ENCODE peak calls at places on chromosome 20, in five cellular contexts. V is K562, D is HCT116, P is HepG2, K is H1. N is an unnamed sample.

GRCh38 chr20:45649312-45649863 is 18.3 kb upstream of the WFDC9 start:
- DNase-seq in V (no peak), D (no peak), P (no peak), K (no peak), N (no peak)

GRCh38 chr20:45462711-45463110 is 6.8 kb upstream of the WFDC2 start:
- DNase-seq in P (no peak), D (no peak), V (no peak), K (no peak), N (no peak)

GRCh38 chr20:61514018-61514755 is 262.1 kb downstream of the CDH4 start:
- DNase-seq in K (no peak), P (no peak), D (no peak), V (no peak), N (no peak)

GRCh38 chr20:59064214-59064722 is 21.7 kb upstream of the PRELID3B start:
- DNase-seq in D (no peak), P (no peak), K (no peak), V (no peak), N (no peak)

GRCh38 chr20:34364013-34364382 is 925 bp downstream of the ITCH start:
- DNase-seq in K (no peak), P (no peak), V (peak; percentile 18), D (no peak), N (no peak)

GRCh38 chr20:50302463-50303041 is 111.9 kb downstream of the CEBPB start:
- DNase-seq in P (no peak), V (no peak), D (no peak), K (no peak), N (no peak)

GRCh38 chr20:49225896-49226295 is 6.7 kb downstream of the DDX27 start:
- DNase-seq in K (no peak), V (no peak), P (no peak), D (no peak), N (no peak)

GRCh38 chr20:25237610-25238318 is 10.1 kb upstream of the PYGB start:
- DNase-seq in K (no peak), V (peak; percentile 77), D (peak; percentile 94), P (peak; percentile 90), N (no peak)

GRCh38 chr20:42308980-42309524 is 690.9 kb upstream of the CHD6 start:
- DNase-seq in P (no peak), V (no peak), D (no peak), K (no peak), N (no peak)

GRCh38 chr20:32973077-32973717 is 31.0 kb downstream of the SUN5 start:
- DNase-seq in D (no peak), V (no peak), K (no peak), P (no peak), N (no peak)

GRCh38 chr20:33630507-33630906 is 31.6 kb upstream of the C20orf144 start:
- DNase-seq in V (no peak), D (no peak), P (no peak), K (no peak), N (no peak)

GRCh38 chr20:57460781-57461465 is 64.0 kb downstream of the CTCFL start:
- DNase-seq in K (no peak), V (peak; percentile 89), P (no peak), D (no peak), N (no peak)

GRCh38 chr20:24045621-24046020 is 57.0 kb upstream of the GGTLC1 start:
- DNase-seq in P (no peak), V (no peak), K (no peak), D (no peak), N (no peak)

GRCh38 chr20:16806886-16807285 is 58.7 kb downstream of the OTOR start:
- DNase-seq in D (no peak), V (no peak), K (no peak), P (no peak), N (no peak)

GRCh38 chr20:54019585-54019984 is 50.8 kb downstream of the BCAS1 start:
- DNase-seq in P (no peak), D (no peak), V (no peak), K (no peak), N (no peak)

GRCh38 chr20:62578294-62578897 is 63.9 kb upstream of the SLCO4A1 start:
- DNase-seq in P (peak; percentile 24), V (peak; percentile 39), K (no peak), D (no peak), N (no peak)

GRCh38 chr20:36085686-36086267 is 68.8 kb upstream of the EPB41L1 start:
- DNase-seq in K (no peak), D (peak; percentile 84), V (peak; percentile 82), P (peak; percentile 72), N (no peak)

GRCh38 chr20:50172347-50173013 is 18.1 kb upstream of the CEBPB start:
- DNase-seq in P (peak; percentile 97), K (peak; percentile 82), V (no peak), D (no peak), N (no peak)

GRCh38 chr20:51470907-51471411 is 71.6 kb downstream of the NFATC2 start:
- DNase-seq in D (no peak), P (no peak), V (no peak), K (no peak), N (no peak)

GRCh38 chr20:12729326-12729725 is 279.4 kb upstream of the SPTLC3 start:
- DNase-seq in P (no peak), K (no peak), D (no peak), V (no peak), N (no peak)

GRCh38 chr20:62382306-62383198 is 4.4 kb upstream of the RPS21 start:
- DNase-seq in V (peak; percentile 84), P (peak; percentile 87), K (peak; percentile 72), D (peak; percentile 61), N (peak; percentile 32)

GRCh38 chr20:32249030-32249738 is 28.3 kb upstream of the KIF3B start:
- DNase-seq in V (no peak), D (no peak), K (no peak), P (no peak), N (no peak)

GRCh38 chr20:63082308-63082938 is 75.7 kb upstream of the BHLHE23 start:
- DNase-seq in P (peak; percentile 33), K (no peak), D (no peak), V (peak; percentile 78), N (no peak)

GRCh38 chr20:50029697-50030428 is 47.1 kb downstream of the SNAI1 start:
- DNase-seq in D (no peak), K (no peak), V (peak; percentile 87), P (peak; percentile 80), N (no peak)

GRCh38 chr20:4674672-4675071 is 47.0 kb upstream of the PRND start:
- DNase-seq in V (no peak), D (no peak), K (no peak), P (no peak), N (no peak)

GRCh38 chr20:25032478-25033183 is 25.3 kb downstream of the ACSS1 start:
- DNase-seq in K (no peak), V (no peak), D (no peak), P (peak; percentile 88), N (no peak)

GRCh38 chr20:44489931-44490330 is 14.3 kb downstream of the TTPAL start:
- DNase-seq in K (no peak), D (no peak), V (no peak), P (no peak), N (peak; percentile 51)

GRCh38 chr20:24157213-24157612 is 168.6 kb upstream of the GGTLC1 start:
- DNase-seq in K (no peak), D (no peak), V (no peak), P (no peak), N (peak; percentile 1)

GRCh38 chr20:10962937-10963336 is 289.1 kb upstream of the JAG1 start:
- DNase-seq in V (no peak), K (no peak), P (no peak), D (no peak), N (no peak)

GRCh38 chr20:53598140-53599038 is 4.8 kb upstream of the ZNF217 start:
- DNase-seq in K (no peak), D (no peak), V (no peak), P (no peak), N (no peak)

GRCh38 chr20:45345104-45345936 is 2.9 kb downstream of the SDC4 start:
- DNase-seq in V (no peak), D (no peak), P (no peak), K (no peak), N (no peak)

GRCh38 chr20:32908334-32909292 is 49.9 kb downstream of the EFCAB8 start:
- DNase-seq in V (no peak), P (no peak), K (no peak), D (no peak), N (no peak)

GRCh38 chr20:60139663-60140446 is 181.6 kb downstream of the CDH26 start:
- DNase-seq in K (no peak), V (no peak), D (no peak), P (no peak), N (no peak)

GRCh38 chr20:34579191-34579661 is 20.7 kb downstream of the MAP1LC3A start:
- DNase-seq in K (no peak), D (peak; percentile 28), P (peak; percentile 45), V (no peak), N (no peak)

GRCh38 chr20:25061103-25061799 is 3.3 kb upstream of the ACSS1 start:
- DNase-seq in V (no peak), P (peak; percentile 72), K (no peak), D (no peak), N (no peak)

GRCh38 chr20:37759761-37760209 is 66.0 kb downstream of the CTNNBL1 start:
- DNase-seq in P (no peak), V (no peak), K (no peak), D (no peak), N (no peak)

GRCh38 chr20:37757550-37757949 is 63.7 kb downstream of the CTNNBL1 start:
- DNase-seq in D (no peak), P (no peak), V (no peak), K (no peak), N (no peak)

GRCh38 chr20:37760322-37760721 is 66.5 kb downstream of the CTNNBL1 start:
- DNase-seq in K (no peak), P (no peak), V (no peak), D (no peak), N (no peak)

GRCh38 chr20:37756234-37756633 is 62.4 kb downstream of the CTNNBL1 start:
- DNase-seq in V (no peak), P (no peak), K (no peak), D (no peak), N (no peak)

GRCh38 chr20:37758332-37758731 is 64.5 kb downstream of the CTNNBL1 start:
- DNase-seq in V (peak; percentile 28), P (peak; percentile 24), K (no peak), D (no peak), N (no peak)
- TF ChIP-seq CEBPB in V (no peak), P (no peak), K (no peak), D (no peak), N (no peak)

GRCh38 chr20:8434326-8434876 is 302.3 kb downstream of the PLCB1 start:
- DNase-seq in P (no peak), K (no peak), D (no peak), V (no peak), N (no peak)
- TF ChIP-seq JUND in P (no peak), K (no peak), D (no peak), V (no peak), N (no peak)

GRCh38 chr20:55160022-55160421 is 684.6 kb downstream of the DOK5 start:
- DNase-seq in K (no peak), D (no peak), P (no peak), V (no peak), N (no peak)
- TF ChIP-seq CEBPB in K (no peak), D (no peak), P (no peak), V (no peak), N (no peak)

DNA sequence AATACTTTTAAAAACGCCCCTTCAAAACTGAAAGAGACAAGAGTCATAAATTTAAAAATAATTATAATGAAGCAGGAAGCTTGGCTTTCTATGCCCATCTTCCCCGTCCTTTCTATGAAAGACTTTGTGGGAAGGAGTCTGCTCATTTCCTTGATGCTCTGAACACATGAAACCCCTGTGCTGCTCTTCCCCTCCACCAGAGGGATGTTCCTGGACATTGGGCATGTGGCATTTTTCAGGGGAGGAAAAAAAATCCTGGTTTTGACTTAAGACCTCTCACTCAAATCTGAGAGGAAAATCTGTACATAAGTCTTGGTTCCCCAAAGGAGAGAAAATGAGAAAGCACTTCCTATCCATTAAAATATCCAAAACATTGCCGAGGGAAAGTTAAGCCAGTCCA is 393.0 kb downstream of the PAX1 start:
- DNase-seq in P (no peak), K (no peak), V (no peak), D (no peak), N (no peak)
- TF ChIP-seq JUND in P (no peak), K (no peak), V (no peak), D (no peak), N (no peak)

N was measured in GM12878.